ENCODE peak calls at places on chromosomes 11 and 22, in seven cellular contexts. I is naive thymus-derived CD8-positive, alpha-beta T cell; E is sigmoid colon; A is dorsolateral prefrontal cortex; K is psoas muscle; D is posterior cingulate gyrus; L is A673. U is an unnamed sample.
A peak's percentile ranks its signal among the peaks of the same experiment; 100 is the strongest.

GRCh38 chr22:17400305-17400704 is 31.0 kb downstream of the CECR2 start:
- DNase-seq in D (no peak), L (no peak), E (no peak), A (no peak), K (no peak), I (no peak), U (no peak)

GRCh38 chr11:71321433-71322191 is 69.2 kb upstream of the SHANK2 start:
- DNase-seq in D (no peak), A (no peak), L (no peak), E (peak; percentile 22), K (no peak), I (no peak), U (no peak)

GRCh38 chr11:86034710-86035109 is 34.2 kb downstream of the PICALM start:
- DNase-seq in D (no peak), E (no peak), K (no peak), A (no peak), L (no peak), I (no peak), U (no peak)

GRCh38 chr11:44779736-44780520 is 53.2 kb downstream of the TSPAN18 start:
- DNase-seq in E (peak; percentile 30), D (no peak), L (no peak), K (no peak), I (no peak), A (no peak), U (peak; percentile 62)

GRCh38 chr22:30564045-30564765 is 10.3 kb downstream of the GAL3ST1 start:
- DNase-seq in K (no peak), A (peak; percentile 20), L (no peak), E (no peak), I (no peak), D (no peak), U (no peak)

GRCh38 chr11:113176561-113176960 is 137.8 kb upstream of the TTC12 start:
- DNase-seq in I (no peak), K (no peak), A (no peak), E (no peak), L (no peak), D (no peak), U (no peak)

GRCh38 chr11:114441921-114442320 is 2.7 kb downstream of the REXO2 start:
- DNase-seq in L (no peak), I (no peak), E (no peak), D (no peak), K (no peak), A (no peak), U (no peak)

GRCh38 chr11:62664405-62665074 is 470 bp downstream of the C11orf98 start:
- DNase-seq in E (peak; percentile 79), I (peak; percentile 53), L (peak; percentile 83), K (peak; percentile 75), A (no peak), D (no peak), U (no peak)

GRCh38 chr11:76768091-76769047 is 14.8 kb upstream of the TSKU start:
- DNase-seq in A (peak; percentile 23), E (peak; percentile 83), I (no peak), D (no peak), L (peak; percentile 61), K (peak; percentile 77), U (no peak)

GRCh38 chr11:111059726-111060125 is 185.8 kb upstream of the POU2AF2 start:
- DNase-seq in E (no peak), A (no peak), D (no peak), I (no peak), K (no peak), L (no peak), U (no peak)

GRCh38 chr11:11265994-11266606 is 87.0 kb downstream of the CSNK2A3 start:
- DNase-seq in E (no peak), D (peak; percentile 51), K (peak; percentile 76), I (no peak), L (peak; percentile 50), A (peak; percentile 47), U (no peak)

GRCh38 chr11:5992604-5993251 is 5.9 kb upstream of the OR52L1 start:
- DNase-seq in K (no peak), L (peak; percentile 35), I (no peak), A (no peak), D (no peak), E (no peak), U (no peak)

GRCh38 chr11:17985517-17985916 is 27.3 kb downstream of the SERGEF start:
- DNase-seq in I (no peak), L (no peak), D (no peak), E (no peak), K (no peak), A (peak; percentile 46), U (no peak)

GRCh38 chr22:43110444-43110926 is at the start of gene BIK:
- DNase-seq in D (peak; percentile 13), K (no peak), A (no peak), E (no peak), L (peak; percentile 35), I (peak; percentile 31), U (no peak)

GRCh38 chr22:20080445-20080775 is 369 bp downstream of the DGCR8 start:
- DNase-seq in E (peak; percentile 84), A (peak; percentile 20), I (peak; percentile 58), K (peak; percentile 83), D (peak; percentile 34), L (peak; percentile 71), U (no peak)

GRCh38 chr11:68010058-68011041 is at the start of gene ALDH3B1:
- DNase-seq in K (peak; percentile 96), E (peak; percentile 96), L (no peak), A (peak; percentile 71), I (no peak), D (peak; percentile 63), U (peak; percentile 97)

GRCh38 chr11:68843703-68844312 is 2.1 kb upstream of the CPT1A start:
- DNase-seq in K (peak; percentile 78), L (no peak), D (no peak), A (no peak), I (peak; percentile 59), E (peak; percentile 84), U (peak; percentile 93)

GRCh38 chr11:17646451-17647145 is 72.8 kb upstream of the MYOD1 start:
- DNase-seq in D (no peak), K (no peak), A (no peak), E (no peak), L (no peak), I (no peak), U (no peak)

GRCh38 chr22:46934746-46935491 is 172.5 kb downstream of the TBC1D22A start:
- DNase-seq in K (no peak), I (no peak), A (no peak), E (no peak), L (peak; percentile 52), D (no peak), U (no peak)

GRCh38 chr11:92267968-92268367 is 43.4 kb downstream of the FAT3 start:
- DNase-seq in D (no peak), I (no peak), K (no peak), A (no peak), E (no peak), L (no peak), U (no peak)

GRCh38 chr22:19880786-19881569 is 26.3 kb upstream of the GNB1L start:
- DNase-seq in E (peak; percentile 74), I (no peak), K (peak; percentile 68), D (peak; percentile 32), A (peak; percentile 55), L (peak; percentile 97), U (peak; percentile 85)

GRCh38 chr22:29041408-29041807 is 20.2 kb downstream of the C22orf31 start:
- DNase-seq in L (no peak), I (no peak), E (no peak), K (no peak), D (no peak), A (no peak), U (no peak)

GRCh38 chr11:19631657-19632325 is 80.8 kb upstream of the NAV2 start:
- DNase-seq in D (no peak), K (no peak), I (no peak), A (peak; percentile 25), E (no peak), L (no peak), U (no peak)

GRCh38 chr11:66232769-66233168 is 35.7 kb upstream of the RAB1B start:
- DNase-seq in D (no peak), L (no peak), A (no peak), E (no peak), K (no peak), I (no peak), U (no peak)

GRCh38 chr11:134331565-134332188 is at the start of gene GLB1L2:
- DNase-seq in L (peak; percentile 87), E (peak; percentile 89), D (peak; percentile 72), K (peak; percentile 86), I (peak; percentile 75), A (peak; percentile 36), U (no peak)

GRCh38 chr11:103988595-103988969 is 47.9 kb upstream of the DDI1 start:
- DNase-seq in L (no peak), E (no peak), D (no peak), K (no peak), A (no peak), I (no peak), U (no peak)

GRCh38 chr11:10762185-10762584 is 11.1 kb downstream of the CTR9 start:
- DNase-seq in E (no peak), A (no peak), D (no peak), K (no peak), L (no peak), I (no peak), U (no peak)

GRCh38 chr11:13769188-13769587 is 100.7 kb downstream of the FAR1 start:
- DNase-seq in I (no peak), A (no peak), D (no peak), L (no peak), E (no peak), K (no peak), U (no peak)

U was measured in mesenteric fat pad.